ENCODE peak calls at places on chromosomes 5 and 9, in ten cellular contexts. K is psoas muscle; N is ELR; M is nucleus accumbens; F is lower leg skin; S is HEK293T; R is NCI-H1092 treated with DMSO at 0.1 percent for 48 hours; G is SW480; P is stimulated activated CD8-positive, alpha-beta memory T cell treated with anti-CD3 and anti-CD28 coated beads, Interleukin-7, amount 100 ng/mL, for 1 hour; C is RWPE1. D is an unnamed sample.

GRCh38 chr5:57341380-57341979 is 141.1 kb downstream of the ACTBL2 start:
- DNase-seq in K (no peak), N (no peak), M (no peak), F (no peak), S (no peak), R (no peak), G (no peak), P (no peak), C (no peak), D (peak; percentile 63)

GRCh38 chr9:70398145-70398556 is 16.3 kb downstream of the KLF9 start:
- DNase-seq in K (no peak), N (no peak), M (no peak), F (peak; percentile 15), S (no peak), R (no peak), G (no peak), P (no peak), C (no peak), D (no peak)

GRCh38 chr9:15268796-15269195 is 38.2 kb downstream of the TTC39B start:
- DNase-seq in K (no peak), N (no peak), M (no peak), F (no peak), S (no peak), R (no peak), G (no peak), P (no peak), C (no peak), D (no peak)

GRCh38 chr9:136082496-136083361 is 12.4 kb downstream of the NACC2 start:
- DNase-seq in K (peak; percentile 44), N (no peak), M (no peak), F (no peak), S (no peak), R (no peak), G (no peak), P (no peak), C (no peak), D (no peak)

GRCh38 chr9:83060557-83060956 is 2.4 kb downstream of the RASEF start:
- DNase-seq in K (no peak), N (no peak), M (no peak), F (no peak), S (no peak), R (peak; percentile 72), G (no peak), P (no peak), C (no peak), D (no peak)

GRCh38 chr5:81269751-81270686 is 31.4 kb upstream of the ZCCHC9 start:
- DNase-seq in K (no peak), N (peak; percentile 22), M (no peak), F (no peak), S (no peak), R (peak; percentile 43), G (no peak), P (no peak), C (no peak), D (no peak)

GRCh38 chr9:135075234-135076142 is 12.0 kb upstream of the OLFM1 start:
- DNase-seq in K (peak; percentile 78), N (no peak), M (peak; percentile 42), F (no peak), S (no peak), R (peak; percentile 51), G (peak; percentile 60), P (no peak), C (peak; percentile 32), D (no peak)

GRCh38 chr5:1665231-1665630 is 134.4 kb downstream of the MRPL36 start:
- DNase-seq in K (peak; percentile 32), N (no peak), M (no peak), F (peak; percentile 12), S (no peak), R (no peak), G (no peak), P (no peak), C (no peak), D (no peak)

GRCh38 chr5:36655171-36655570 is 48.8 kb downstream of the SLC1A3 start:
- DNase-seq in K (peak; percentile 69), N (no peak), M (no peak), F (peak; percentile 39), S (peak; percentile 14), R (no peak), G (no peak), P (no peak), C (no peak), D (peak; percentile 11)

GRCh38 chr9:96304230-96304629 is 2.3 kb upstream of the HSD17B3 start:
- DNase-seq in K (no peak), N (no peak), M (no peak), F (no peak), S (no peak), R (no peak), G (no peak), P (no peak), C (no peak), D (no peak)

GRCh38 chr5:67003373-67003905 is 193.2 kb downstream of the CD180 start:
- DNase-seq in K (no peak), N (no peak), M (no peak), F (no peak), S (no peak), R (no peak), G (no peak), P (no peak), C (no peak), D (no peak)

GRCh38 chr9:8365466-8366160 is 566.0 kb upstream of the DMAC1 start:
- DNase-seq in K (no peak), N (no peak), M (no peak), F (no peak), S (no peak), R (no peak), G (no peak), P (no peak), C (no peak), D (no peak)

GRCh38 chr9:104843644-104844226 is 79.8 kb downstream of the NIPSNAP3B start:
- DNase-seq in K (no peak), N (no peak), M (no peak), F (no peak), S (no peak), R (no peak), G (no peak), P (no peak), C (no peak), D (no peak)

GRCh38 chr9:123400926-123401503 is 45.0 kb downstream of the CRB2 start:
- DNase-seq in K (no peak), N (no peak), M (no peak), F (no peak), S (no peak), R (no peak), G (no peak), P (no peak), C (no peak), D (no peak)

GRCh38 chr9:30075451-30076199 is 2308.8 kb upstream of the ACO1 start:
- DNase-seq in K (no peak), N (peak; percentile 22), M (no peak), F (no peak), S (no peak), R (no peak), G (peak; percentile 31), P (no peak), C (peak; percentile 42), D (peak; percentile 74)

GRCh38 chr5:1080414-1080813 is 31.4 kb downstream of the SLC12A7 start:
- DNase-seq in K (no peak), N (no peak), M (no peak), F (no peak), S (no peak), R (no peak), G (no peak), P (no peak), C (no peak), D (no peak)

GRCh38 chr9:71144495-71144894 is 23.1 kb upstream of the TRPM3 start:
- DNase-seq in K (no peak), N (no peak), M (no peak), F (no peak), S (no peak), R (no peak), G (no peak), P (no peak), C (no peak), D (no peak)

GRCh38 chr9:37295796-37296195 is 126.7 kb upstream of the GRHPR start:
- DNase-seq in K (no peak), N (peak; percentile 27), M (no peak), F (no peak), S (peak; percentile 10), R (no peak), G (no peak), P (no peak), C (no peak), D (no peak)

GRCh38 chr5:7876867-7877266 is 7.9 kb downstream of the MTRR start:
- DNase-seq in K (no peak), N (peak; percentile 83), M (no peak), F (no peak), S (no peak), R (no peak), G (no peak), P (no peak), C (peak; percentile 22), D (peak; percentile 76)

GRCh38 chr5:119743927-119744326 is 114.6 kb downstream of the FAM170A start:
- DNase-seq in K (no peak), N (peak; percentile 51), M (no peak), F (no peak), S (peak; percentile 26), R (no peak), G (peak; percentile 37), P (no peak), C (peak; percentile 37), D (peak; percentile 84)

GRCh38 chr5:121199238-121199999 is 652.3 kb upstream of the FTMT start:
- DNase-seq in K (no peak), N (peak; percentile 33), M (peak; percentile 0), F (no peak), S (no peak), R (no peak), G (no peak), P (no peak), C (peak; percentile 7), D (peak; percentile 4)

GRCh38 chr9:96219615-96220257 is 82.2 kb downstream of the HSD17B3 start:
- DNase-seq in K (peak; percentile 77), N (peak; percentile 9), M (no peak), F (no peak), S (no peak), R (peak; percentile 37), G (peak; percentile 49), P (peak; percentile 22), C (peak; percentile 48), D (peak; percentile 29)

GRCh38 chr9:100295240-100295639 is 57.5 kb downstream of the TEX10 start:
- DNase-seq in K (no peak), N (no peak), M (no peak), F (no peak), S (no peak), R (no peak), G (no peak), P (no peak), C (no peak), D (no peak)

GRCh38 chr5:95746194-95746593 is 15.1 kb downstream of the RHOBTB3 start:
- DNase-seq in K (no peak), N (no peak), M (no peak), F (no peak), S (no peak), R (no peak), G (no peak), P (no peak), C (no peak), D (no peak)

GRCh38 chr5:135489466-135490244 is 37.5 kb upstream of the TIFAB start:
- DNase-seq in K (no peak), N (no peak), M (no peak), F (no peak), S (no peak), R (peak; percentile 42), G (no peak), P (no peak), C (no peak), D (no peak)

GRCh38 chr9:94867281-94867841 is 140.9 kb downstream of the AOPEP start:
- DNase-seq in K (peak; percentile 70), N (peak; percentile 88), M (no peak), F (no peak), S (peak; percentile 32), R (peak; percentile 74), G (peak; percentile 76), P (no peak), C (peak; percentile 85), D (peak; percentile 74)

GRCh38 chr5:144002866-144003265 is 167.6 kb downstream of the YIPF5 start:
- DNase-seq in K (no peak), N (no peak), M (no peak), F (no peak), S (no peak), R (no peak), G (no peak), P (no peak), C (no peak), D (no peak)

D was measured in epithelial cell of esophagus.